ENCODE peak calls at places on chromosomes 7 and 10, in nine cellular contexts. L is uterus, E is esophagus squamous epithelium, M is PC-3, J is brain microvascular endothelial cell, X is Peyer's patch, N is ovary, Z is cardiac muscle cell, O is psoas muscle. G is an unnamed sample.

GRCh38 chr10:13604641-13605040 is 17.9 kb downstream of the PRPF18 start:
- DNase-seq in L (no peak), N (no peak), E (no peak), Z (no peak), X (no peak), M (no peak), J (no peak), O (no peak), G (no peak)

GRCh38 chr10:56231436-56231835 is 129.6 kb downstream of the ZWINT start:
- DNase-seq in E (no peak), X (no peak), Z (no peak), L (no peak), M (peak), J (no peak), N (no peak), O (no peak), G (no peak)

GRCh38 chr10:131314799-131315198 is 3.3 kb upstream of the TCERG1L start:
- DNase-seq in E (no peak), M (no peak), J (no peak), O (no peak), L (no peak), X (no peak), N (no peak), Z (no peak), G (no peak)

GRCh38 chr7:30312186-30312585 is 27.8 kb downstream of the ZNRF2 start:
- DNase-seq in J (no peak), O (no peak), N (no peak), X (no peak), L (no peak), M (peak), Z (no peak), E (no peak), G (no peak)

GRCh38 chr10:307659-308058 is 172.4 kb downstream of the ZMYND11 start:
- DNase-seq in E (no peak), Z (no peak), X (no peak), N (no peak), L (no peak), M (no peak), O (no peak), J (no peak), G (no peak)

GRCh38 chr7:96770758-96771157 is 61.1 kb upstream of the SEM1 start:
- DNase-seq in J (no peak), N (no peak), L (no peak), X (no peak), Z (no peak), O (no peak), E (no peak), M (peak), G (no peak)

GRCh38 chr7:5394264-5395105 is 29.1 kb downstream of the TNRC18 start:
- DNase-seq in O (no peak), E (no peak), M (no peak), L (no peak), N (no peak), J (no peak), X (no peak), Z (no peak), G (no peak)

GRCh38 chr10:67175354-67175753 is 249.5 kb downstream of the LRRTM3 start:
- DNase-seq in O (no peak), E (no peak), M (no peak), Z (no peak), L (no peak), X (no peak), N (no peak), J (no peak), G (no peak)

GRCh38 chr10:85673270-85673669 is 693.3 kb downstream of the GRID1 start:
- DNase-seq in J (no peak), E (no peak), O (no peak), M (no peak), L (no peak), N (no peak), X (no peak), Z (no peak), G (no peak)

GRCh38 chr10:788796-789748 is 99.6 kb upstream of the DIP2C start:
- DNase-seq in O (peak), Z (no peak), L (peak), E (no peak), N (no peak), M (peak), J (peak), X (peak), G (peak)

GRCh38 chr7:112449353-112449752 is 907 bp upstream of the IFRD1 start:
- DNase-seq in X (no peak), E (no peak), J (peak), Z (no peak), O (no peak), N (no peak), M (peak), L (no peak), G (no peak)

GRCh38 chr7:30984359-30985107 is 20.8 kb downstream of the GHRHR start:
- DNase-seq in Z (no peak), M (peak), E (no peak), L (no peak), N (no peak), X (peak), J (no peak), O (no peak), G (no peak)

GRCh38 chr7:11343818-11344413 is 370.2 kb downstream of the PHF14 start:
- DNase-seq in M (peak), L (no peak), J (peak), E (no peak), O (no peak), N (no peak), X (no peak), Z (peak), G (no peak)

GRCh38 chr10:80506189-80506575 is 31.5 kb upstream of the SH2D4B start:
- DNase-seq in N (no peak), J (peak), O (no peak), M (no peak), X (no peak), E (no peak), L (no peak), Z (no peak), G (no peak)

GRCh38 chr10:127614484-127614883 is 65.4 kb downstream of the NPS start:
- DNase-seq in O (no peak), L (no peak), J (no peak), X (no peak), M (no peak), E (no peak), N (no peak), Z (no peak), G (no peak)

DNA sequence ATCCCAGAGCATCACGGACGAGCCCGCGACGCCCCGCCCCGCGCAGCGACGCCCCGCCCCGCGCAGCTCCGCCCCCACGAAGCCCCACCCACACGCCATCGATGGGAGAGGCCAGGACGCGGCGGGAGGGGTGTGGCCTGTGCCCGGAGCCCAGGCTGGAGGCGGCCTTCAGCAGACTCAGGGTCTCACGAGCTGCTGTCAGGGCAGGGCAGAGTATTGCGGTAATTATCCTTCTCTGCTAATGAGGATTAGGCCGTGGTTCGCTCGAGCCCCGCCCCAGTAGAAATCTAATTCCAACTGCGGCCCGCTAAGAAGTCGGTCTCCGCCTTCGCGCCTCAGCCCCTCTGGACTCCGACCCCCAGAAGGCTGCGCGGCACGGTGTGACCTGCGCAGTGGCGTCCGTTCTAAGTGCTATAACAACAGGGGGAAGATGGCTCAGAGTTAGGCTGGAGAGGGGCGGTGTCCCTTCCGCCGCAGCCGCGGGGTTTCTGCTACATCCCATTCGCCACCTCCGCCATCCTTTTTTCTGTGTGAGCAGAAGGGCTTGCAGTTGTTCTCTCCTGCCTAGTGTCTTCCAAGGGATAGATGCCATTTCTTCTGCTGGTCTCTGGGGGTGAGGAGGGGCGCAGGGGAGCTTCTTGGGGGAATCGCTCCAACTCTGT is 337 bp upstream of the NT5C3A start:
- DNase-seq in L (peak), O (peak), M (peak), E (peak), Z (peak), N (peak), J (peak), X (peak), G (peak)
- TF ChIP-seq CTCF in L (peak), O (no peak), M (no peak), E (no peak), Z (no peak), N (no peak), J (no peak), X (no peak), G (no peak)

GRCh38 chr10:29056729-29057128 is 232.1 kb upstream of the LYZL1 start:
- DNase-seq in J (no peak), Z (no peak), X (no peak), E (no peak), N (no peak), L (no peak), O (no peak), M (no peak), G (no peak)

GRCh38 chr10:29050081-29050480 is 238.8 kb upstream of the LYZL1 start:
- DNase-seq in X (no peak), O (no peak), E (no peak), N (no peak), Z (no peak), J (no peak), M (no peak), L (no peak), G (no peak)

GRCh38 chr10:29057712-29058426 is 231.0 kb upstream of the LYZL1 start:
- DNase-seq in O (no peak), N (peak), L (no peak), X (no peak), J (no peak), Z (no peak), M (no peak), E (no peak), G (no peak)

DNA sequence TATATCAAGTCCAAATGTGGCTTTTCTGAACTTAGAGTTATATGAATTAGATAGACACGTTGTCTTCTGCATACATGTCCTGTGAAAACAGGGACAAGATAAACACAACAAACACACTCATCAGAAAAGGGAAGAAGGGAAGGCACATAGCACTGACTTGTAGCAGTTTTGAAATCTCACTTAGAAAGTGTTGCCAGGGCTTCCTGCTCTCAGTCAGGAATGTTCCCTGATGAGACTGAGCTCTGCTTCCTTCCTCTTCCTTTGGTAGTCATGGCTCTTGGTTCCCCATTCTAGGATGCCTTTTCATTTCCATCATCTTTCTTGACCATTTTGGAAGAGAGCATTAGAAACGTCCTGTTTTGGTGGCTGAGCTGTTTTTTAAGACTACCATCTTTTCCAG is 233.8 kb upstream of the LYZL1 start:
- DNase-seq in O (no peak), Z (no peak), J (no peak), N (no peak), E (no peak), X (no peak), L (no peak), M (no peak), G (no peak)
- H3K4me3 ChIP-seq in O (no peak), Z (no peak), J (no peak), N (no peak), E (no peak), X (no peak), L (no peak), M (no peak), G (no peak)

GRCh38 chr10:71256661-71257030 is 44.3 kb downstream of the UNC5B start:
- DNase-seq in M (no peak), X (no peak), E (no peak), Z (no peak), O (no peak), J (no peak), L (no peak), N (no peak), G (no peak)

GRCh38 chr10:71253981-71254818 is 41.8 kb downstream of the UNC5B start:
- DNase-seq in M (no peak), X (no peak), J (no peak), N (no peak), L (no peak), E (no peak), O (no peak), Z (no peak), G (no peak)

GRCh38 chr10:71254834-71255539 is 42.6 kb downstream of the UNC5B start:
- DNase-seq in X (no peak), Z (no peak), O (no peak), M (no peak), N (no peak), E (no peak), J (no peak), L (no peak), G (no peak)

GRCh38 chr10:71255817-71256660 is 43.7 kb downstream of the UNC5B start:
- DNase-seq in N (no peak), E (no peak), Z (no peak), L (peak), O (peak), J (peak), X (peak), M (peak), G (no peak)

GRCh38 chr10:71255540-71255816 is 43.1 kb downstream of the UNC5B start:
- DNase-seq in X (no peak), M (no peak), Z (no peak), E (no peak), L (no peak), N (no peak), O (no peak), J (no peak), G (no peak)
- H3K27ac ChIP-seq in X (peak), M (no peak), Z (peak), E (peak), L (no peak), N (no peak), O (peak), J (no peak), G (no peak)

DNA sequence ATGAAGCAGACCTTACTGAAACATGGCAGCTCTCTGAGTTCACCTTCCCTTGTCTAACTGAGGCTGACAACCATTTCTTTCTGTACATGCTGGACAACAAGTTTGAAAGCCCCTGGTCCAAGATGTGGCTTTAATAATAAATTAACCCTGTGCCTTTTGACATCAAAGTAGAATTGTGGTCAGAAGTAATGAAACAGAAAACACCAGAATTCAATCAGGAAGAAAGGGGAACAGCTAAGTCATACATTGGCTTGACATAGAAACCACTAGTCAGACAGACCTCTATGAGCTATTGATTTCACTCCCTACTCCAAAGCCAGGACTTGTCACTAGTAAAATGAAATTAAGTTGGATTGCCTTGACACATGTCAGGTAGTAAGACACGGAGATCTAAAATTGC is 175.2 kb upstream of the ASAH2 start:
- DNase-seq in M (no peak), E (no peak), N (no peak), L (no peak), O (no peak), J (no peak), Z (no peak), X (no peak), G (no peak)
- TF ChIP-seq CTCF in M (no peak), E (no peak), N (no peak), L (no peak), O (no peak), J (no peak), Z (no peak), X (no peak), G (no peak)

GRCh38 chr10:112790921-112791320 is 159.1 kb upstream of the TCF7L2 start:
- DNase-seq in J (no peak), M (no peak), X (no peak), N (no peak), O (no peak), L (no peak), Z (no peak), E (no peak), G (no peak)
- H3K4me3 ChIP-seq in J (no peak), M (no peak), X (no peak), N (no peak), O (no peak), L (no peak), Z (no peak), E (no peak), G (no peak)

GRCh38 chr7:74288034-74288881 is 949 bp upstream of the CLIP2 start:
- DNase-seq in O (no peak), X (no peak), E (no peak), N (no peak), Z (no peak), M (no peak), L (no peak), J (no peak), G (no peak)
- H3K27ac ChIP-seq in O (no peak), X (peak), E (no peak), N (no peak), Z (no peak), M (peak), L (no peak), J (no peak), G (peak)

DNA sequence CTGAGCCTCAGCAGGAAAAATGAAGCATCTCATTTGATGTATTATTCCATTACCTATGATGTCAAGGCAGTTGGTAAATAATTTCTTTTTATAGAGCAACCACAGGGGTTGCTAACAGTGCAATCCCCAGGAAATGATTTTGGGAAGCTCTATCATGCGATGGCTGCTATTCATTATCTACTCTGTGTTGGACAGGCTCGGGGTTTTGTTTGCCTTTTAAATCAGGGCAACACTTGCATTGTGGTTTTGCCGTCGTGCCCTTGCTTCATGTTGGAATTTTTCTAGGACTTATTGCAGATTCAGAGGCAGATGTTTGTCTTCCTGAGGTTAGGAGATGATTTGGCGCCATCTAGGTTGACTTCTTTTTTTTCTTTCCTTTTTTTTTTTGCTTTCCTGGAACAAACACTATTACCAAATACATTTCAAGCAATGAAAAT is 128.4 kb downstream of the BICC1 start:
- DNase-seq in J (peak), X (no peak), Z (no peak), O (no peak), L (no peak), M (peak), N (peak), E (no peak), G (no peak)
- TF ChIP-seq CTCF in J (peak), X (no peak), Z (peak), O (no peak), L (peak), M (peak), N (no peak), E (no peak), G (no peak)

GRCh38 chr7:52273685-52274610 is 761.5 kb upstream of the POM121L12 start:
- DNase-seq in M (no peak), X (no peak), J (no peak), L (no peak), Z (no peak), E (no peak), O (peak), N (peak), G (no peak)
- H3K4me3 ChIP-seq in M (no peak), X (no peak), J (no peak), L (no peak), Z (no peak), E (no peak), O (no peak), N (no peak), G (no peak)

GRCh38 chr10:60733189-60733815 is 45.0 kb upstream of the CDK1 start:
- DNase-seq in E (no peak), X (peak), M (peak), Z (peak), N (peak), L (no peak), O (peak), J (no peak), G (peak)

GRCh38 chr10:60731134-60731883 is 47.0 kb upstream of the CDK1 start:
- DNase-seq in N (no peak), X (no peak), L (no peak), E (no peak), Z (no peak), J (no peak), O (no peak), M (peak), G (no peak)

GRCh38 chr10:60733826-60734225 is 44.5 kb upstream of the CDK1 start:
- DNase-seq in L (no peak), O (no peak), E (no peak), N (peak), Z (no peak), J (no peak), M (peak), X (no peak), G (no peak)

GRCh38 chr10:60734226-60734625 is 44.1 kb upstream of the CDK1 start:
- DNase-seq in E (no peak), O (no peak), N (no peak), L (no peak), X (no peak), Z (no peak), J (no peak), M (no peak), G (no peak)

DNA sequence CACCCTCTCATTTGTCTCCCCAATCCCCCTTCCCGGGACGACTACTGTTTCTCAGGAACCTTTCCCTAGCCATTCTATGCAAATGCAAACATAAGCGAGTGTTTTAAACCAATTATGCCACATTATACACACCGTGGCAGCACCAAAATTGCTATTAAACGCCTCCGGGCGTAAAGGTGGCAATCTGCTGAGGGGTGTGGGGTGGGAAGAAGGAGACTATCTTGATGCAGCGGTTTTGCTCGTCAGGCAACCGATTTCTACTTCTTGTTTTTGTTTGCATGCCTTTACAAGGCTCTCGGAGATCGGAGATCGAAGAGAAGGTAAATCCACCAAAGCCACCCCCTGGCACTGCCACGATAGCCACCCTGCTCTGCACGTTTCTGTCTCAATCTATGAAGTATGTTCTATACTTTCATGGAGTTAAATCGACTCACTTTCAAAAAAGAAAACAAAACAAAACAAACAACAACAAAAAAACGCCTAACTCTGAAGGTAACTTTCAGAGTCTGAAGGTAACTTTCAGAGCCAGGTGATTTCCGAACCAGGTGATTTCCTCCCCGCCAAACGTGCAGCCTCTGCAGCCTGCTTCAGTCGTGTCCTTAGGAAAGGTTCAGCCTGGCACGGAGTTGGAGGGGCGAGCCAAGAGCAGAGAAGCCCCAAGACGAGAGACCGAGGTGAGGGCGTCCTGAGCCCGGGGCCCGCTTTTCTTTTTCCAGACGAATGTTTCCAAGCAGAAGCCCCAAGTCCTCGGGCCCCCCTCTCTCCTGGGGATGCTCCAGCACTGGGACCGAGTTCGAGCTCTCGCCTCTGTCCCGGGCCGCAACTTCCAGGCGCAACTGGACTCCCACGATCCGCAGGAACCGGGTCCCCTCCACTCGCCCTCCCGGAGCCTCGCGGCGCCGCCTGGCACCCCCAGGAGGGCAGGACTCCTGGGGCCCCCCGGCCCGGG is 45.8 kb upstream of the CDK1 start:
- DNase-seq in L (no peak), M (peak), J (no peak), O (peak), Z (peak), X (peak), N (peak), E (no peak), G (peak)
- H3K27ac ChIP-seq in L (no peak), M (peak), J (no peak), O (no peak), Z (no peak), X (peak), N (peak), E (peak), G (peak)